ENCODE peak calls at places on chromosomes 4 and X, in five cellular contexts. Q is suprapubic skin; M is stimulated activated CD4-positive, alpha-beta T cell treated with anti-CD3 and anti-CD28 coated beads, Interleukin-4, amount 100 ng/mL, for 48 hours; U is activated effector memory CD4-positive, alpha-beta T cell treated with Interleukin-2 at 50 U/mL for 16 hours; I is activated CD8-positive, alpha-beta memory T cell treated with anti-CD3 and anti-CD28 coated beads for 48 hours. Y is an unnamed sample.

GRCh38 chrX:47169726-47170515 is 23.7 kb upstream of the UBA1 start:
- DNase-seq in Q (peak), M (no peak), U (no peak), I (no peak), Y (no peak)

GRCh38 chr4:123452585-123452984 is 56.0 kb downstream of the SPRY1 start:
- DNase-seq in Q (no peak), M (no peak), U (no peak), I (no peak), Y (no peak)

GRCh38 chr4:89121711-89122387 is 10.5 kb downstream of the TIGD2 start:
- DNase-seq in Q (no peak), M (no peak), U (no peak), I (no peak), Y (no peak)

GRCh38 chr4:140004580-140005314 is 149.2 kb downstream of the MAML3 start:
- DNase-seq in Q (no peak), M (no peak), U (no peak), I (no peak), Y (no peak)

GRCh38 chrX:137565921-137566745 is at the start of gene ZIC3:
- DNase-seq in Q (no peak), M (no peak), U (no peak), I (no peak), Y (no peak)

GRCh38 chr4:152351080-152351479 is 184.8 kb downstream of the FBXW7 start:
- DNase-seq in Q (no peak), M (no peak), U (no peak), I (no peak), Y (no peak)

GRCh38 chrX:133482345-133483041 is 67.2 kb upstream of the GPC4 start:
- DNase-seq in Q (no peak), M (no peak), U (no peak), I (no peak), Y (no peak)

GRCh38 chr4:48375651-48376291 is 34.4 kb downstream of the SLAIN2 start:
- DNase-seq in Q (no peak), M (no peak), U (no peak), I (no peak), Y (no peak)